ENCODE peak calls at places on chromosomes 16 and 17, in four cellular contexts. W is naive thymus-derived CD4-positive, alpha-beta T cell; A is H9; S is BE2C. I is an unnamed sample.

GRCh38 chr17:37743875-37744632 is 805 bp downstream of the HNF1B start:
- DNase-seq in W (no peak), S (no peak), A (peak; percentile 75), I (peak; percentile 75)

GRCh38 chr17:62827722-62828498 is 19.8 kb upstream of the MARCHF10 start:
- DNase-seq in W (no peak), S (peak; percentile 23), A (no peak), I (no peak)

GRCh38 chr17:31803494-31804213 is 55.4 kb downstream of the COPRS start:
- DNase-seq in A (no peak), W (no peak), S (no peak), I (peak; percentile 71)

GRCh38 chr17:40524243-40524965 is 23.0 kb upstream of the TNS4 start:
- DNase-seq in S (no peak), A (no peak), W (no peak), I (no peak)

GRCh38 chr17:33751702-33752065 is 458.6 kb upstream of the ASIC2 start:
- DNase-seq in A (no peak), W (no peak), S (no peak), I (no peak)

GRCh38 chr17:19464033-19465026 is 53.3 kb downstream of the RNF112 start:
- DNase-seq in W (no peak), A (peak; percentile 24), S (no peak), I (no peak)

GRCh38 chr16:19746561-19746960 is 28.5 kb downstream of the IQCK start:
- DNase-seq in A (no peak), W (no peak), S (peak; percentile 30), I (no peak)

GRCh38 chr16:22859925-22860324 is 46.0 kb downstream of the HS3ST2 start:
- DNase-seq in A (peak; percentile 45), W (no peak), S (no peak), I (no peak)

GRCh38 chr16:47504599-47504998 is 43.5 kb downstream of the PHKB start:
- DNase-seq in S (no peak), A (no peak), W (no peak), I (no peak)

GRCh38 chr17:325270-325976 is 27.2 kb downstream of the RPH3AL start:
- DNase-seq in S (no peak), A (no peak), W (no peak), I (no peak)

GRCh38 chr16:2008631-2009301 is 855 bp downstream of the ZNF598 start:
- DNase-seq in A (no peak), W (no peak), S (no peak), I (no peak)

GRCh38 chr16:58661199-58661830 is 23.3 kb downstream of the SLC38A7 start:
- DNase-seq in S (peak; percentile 72), A (peak; percentile 63), W (no peak), I (peak; percentile 79)

GRCh38 chr16:53893731-53894435 is 189.9 kb downstream of the FTO start:
- DNase-seq in A (no peak), S (no peak), W (no peak), I (no peak)

GRCh38 chr17:63286254-63286653 is 159.9 kb downstream of the CYB561 start:
- DNase-seq in W (no peak), S (no peak), A (no peak), I (no peak)

GRCh38 chr17:20225162-20226115 is 216.3 kb downstream of the SPECC1 start:
- DNase-seq in S (no peak), A (no peak), W (no peak), I (no peak)

GRCh38 chr17:4696432-4696796 is 7.5 kb downstream of the PELP1 start:
- DNase-seq in W (no peak), S (no peak), A (no peak), I (no peak)

GRCh38 chr17:19494961-19495806 is 38.5 kb upstream of the SLC47A1 start:
- DNase-seq in S (no peak), A (no peak), W (no peak), I (no peak)

GRCh38 chr16:15521758-15522509 is 87.5 kb downstream of the BMERB1 start:
- DNase-seq in W (no peak), S (peak; percentile 15), A (no peak), I (no peak)

GRCh38 chr17:81254955-81255717 is 16.0 kb downstream of the NDUFAF8 start:
- DNase-seq in A (peak; percentile 90), W (no peak), S (peak; percentile 88), I (peak; percentile 72)

GRCh38 chr16:80703391-80704071 is 100.9 kb downstream of the CDYL2 start:
- DNase-seq in S (no peak), A (no peak), W (no peak), I (no peak)

GRCh38 chr17:79399610-79400144 is 211.2 kb downstream of the RBFOX3 start:
- DNase-seq in W (no peak), A (no peak), S (peak; percentile 45), I (no peak)

GRCh38 chr16:55832788-55833583 is at the start of gene CES1:
- DNase-seq in W (no peak), S (no peak), A (peak; percentile 75), I (peak; percentile 94)

GRCh38 chr16:85778873-85779272 is 20.5 kb downstream of the EMC8 start:
- DNase-seq in A (no peak), S (no peak), W (no peak), I (no peak)

GRCh38 chr17:49915670-49916069 is 53.3 kb upstream of the DLX4 start:
- DNase-seq in A (peak; percentile 62), S (no peak), W (no peak), I (peak; percentile 93)

GRCh38 chr16:24950275-24950674 is 64.9 kb downstream of the ARHGAP17 start:
- DNase-seq in A (no peak), S (no peak), W (no peak), I (no peak)

GRCh38 chr17:49520386-49521087 is 25.4 kb downstream of the NGFR start:
- DNase-seq in A (peak; percentile 20), S (no peak), W (no peak), I (peak; percentile 35)

GRCh38 chr16:84115919-84116719 is 623 bp downstream of the MBTPS1 start:
- DNase-seq in W (peak; percentile 81), S (no peak), A (no peak), I (no peak)

GRCh38 chr17:78442648-78443128 is 64.2 kb downstream of the PGS1 start:
- DNase-seq in W (no peak), S (no peak), A (no peak), I (no peak)

GRCh38 chr17:40062347-40063033 is at the start of gene THRA:
- DNase-seq in A (peak; percentile 78), S (peak; percentile 81), W (peak; percentile 73), I (peak; percentile 83)

GRCh38 chr17:51456942-51457341 is 196.6 kb downstream of the UTP18 start:
- DNase-seq in A (no peak), W (no peak), S (no peak), I (no peak)

GRCh38 chr16:88389621-88390160 is 6.9 kb downstream of the ZNF469 start:
- DNase-seq in A (no peak), W (no peak), S (no peak), I (no peak)

GRCh38 chr16:595942-596735 is 6.3 kb downstream of the RAB40C start:
- DNase-seq in A (no peak), S (no peak), W (no peak), I (no peak)

GRCh38 chr16:18003033-18003432 is 333.5 kb downstream of the NPIPA8 start:
- DNase-seq in S (no peak), A (no peak), W (no peak), I (no peak)

GRCh38 chr17:7932949-7933348 is 943 bp downstream of the CNTROB start:
- DNase-seq in W (peak; percentile 10), S (peak; percentile 25), A (peak; percentile 67), I (peak; percentile 40)

GRCh38 chr16:23104032-23104955 is 45.0 kb downstream of the USP31 start:
- DNase-seq in S (no peak), W (no peak), A (no peak), I (peak; percentile 47)

GRCh38 chr16:28538733-28539596 is at the start of gene NUPR1:
- DNase-seq in S (no peak), W (no peak), A (no peak), I (no peak)

DNA sequence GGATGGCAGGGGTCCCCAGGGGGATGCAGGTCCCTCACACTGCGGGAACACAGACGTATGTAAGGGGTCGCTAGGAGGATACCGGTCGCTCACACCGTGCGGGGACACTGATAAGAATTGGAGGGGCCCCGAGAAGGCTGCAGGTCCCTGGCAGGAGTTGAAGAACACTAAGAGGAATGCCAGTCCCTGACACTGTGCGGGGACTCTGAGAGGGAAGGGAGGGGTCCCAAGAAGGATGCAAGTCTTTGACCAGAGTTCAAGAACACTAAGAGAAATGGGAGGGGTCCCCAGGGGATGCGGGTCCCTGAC is 510 bp downstream of the ERCC4 start:
- DNase-seq in A (no peak), S (no peak), W (no peak), I (no peak)
- H3K4me1 ChIP-seq in A (no peaks in the 10 kb centered on the region), S (peaks cover 2% of the 10 kb centered on the region), W (peaks cover 11% of the 10 kb centered on the region), I (no peaks in the 10 kb centered on the region)

GRCh38 chr16:81810894-81811538 is 31.9 kb downstream of the PLCG2 start:
- DNase-seq in W (no peak), A (no peak), S (no peak), I (no peak)

GRCh38 chr16:81814751-81815428 is 35.8 kb downstream of the PLCG2 start:
- DNase-seq in W (no peak), A (no peak), S (no peak), I (no peak)

GRCh38 chr16:81816351-81816750 is 37.3 kb downstream of the PLCG2 start:
- DNase-seq in W (no peak), S (no peak), A (no peak), I (no peak)

GRCh38 chr16:81815429-81815766 is 36.3 kb downstream of the PLCG2 start:
- DNase-seq in S (no peak), A (no peak), W (no peak), I (no peak)

DNA sequence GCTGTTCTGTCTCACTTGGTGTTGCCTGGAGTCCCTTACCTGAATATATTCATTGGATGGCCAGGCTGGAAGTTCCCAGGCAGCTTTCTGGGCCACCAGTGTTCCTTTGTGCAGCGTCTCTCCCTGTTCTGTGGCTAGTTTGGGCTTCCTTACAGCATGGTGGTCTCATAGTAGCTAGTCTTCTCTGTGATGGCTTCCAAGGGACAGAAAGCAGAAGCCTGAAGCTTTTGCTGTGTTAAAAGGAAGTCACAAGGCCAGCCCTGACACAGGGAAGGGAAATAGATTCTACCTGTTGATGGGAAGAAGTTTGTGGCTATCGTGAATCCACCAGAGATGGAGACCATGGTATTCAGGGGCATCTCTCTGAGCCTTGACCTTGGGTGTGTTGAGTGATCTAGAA is 34.6 kb downstream of the PLCG2 start:
- DNase-seq in S (no peak), W (no peak), A (no peak), I (no peak)
- H3K4me1 ChIP-seq in S (no peaks in the 10 kb centered on the region), W (peaks cover 20% of the 10 kb centered on the region), A (peaks cover 5% of the 10 kb centered on the region), I (no peaks in the 10 kb centered on the region)

GRCh38 chr17:46192484-46193245 is 564 bp downstream of the KANSL1 start:
- DNase-seq in W (peak; percentile 59), A (peak; percentile 85), S (peak; percentile 79), I (peak; percentile 74)
- H3K4me1 ChIP-seq in W (peaks cover 57% of the 10 kb centered on the region), A (no peaks in the 10 kb centered on the region), S (peaks cover 9% of the 10 kb centered on the region), I (peaks cover 25% of the 10 kb centered on the region)

GRCh38 chr16:14520753-14521152 is 109.3 kb downstream of the PARN start:
- DNase-seq in W (no peak), A (no peak), S (no peak), I (no peak)
- H3K4me1 ChIP-seq in W (no peaks in the 10 kb centered on the region), A (peaks cover 19% of the 10 kb centered on the region), S (no peaks in the 10 kb centered on the region), I (no peaks in the 10 kb centered on the region)